ENCODE peak calls at places on chromosomes 13 and 19, in ten cellular contexts. One of them, this sample, is unnamed.

GRCh38 chr19:48396010-48396870 is 2.8 kb downstream of the GRIN2D start:
- DNase-seq in activated CD4-positive, CD25-positive, alpha-beta regulatory T cell treated with anti-CD3 and anti-CD28 coated beads, Interleukin-2, amount 50 U/mL, for 72 hours: no peak
- DNase-seq in ascending aorta: no peak
- DNase-seq in activated CD4-positive, alpha-beta T cell treated with anti-CD3 and anti-CD28 coated beads, Interleukin-2, amount 50 U/mL, for 24 hours: no peak
- DNase-seq in NCI-H2107: no peak
- DNase-seq in fibroblast of mammary gland: no peak
- DNase-seq in LoVo: no peak
- DNase-seq in Right ventricle myocardium superior: no peak
- DNase-seq in breast epithelium: no peak
- DNase-seq in stimulated activated CD4-positive, alpha-beta T cell treated with anti-CD3 and anti-CD28 coated beads, Interleukin-1b, Interleukin-23, amount 100 ng/mL, for 4 hours: no peak
- DNase-seq in this sample: no peak

GRCh38 chr19:35462476-35462953 is 14.5 kb downstream of the FFAR2 start:
- DNase-seq in activated CD4-positive, CD25-positive, alpha-beta regulatory T cell treated with anti-CD3 and anti-CD28 coated beads, Interleukin-2, amount 50 U/mL, for 72 hours: no peak
- DNase-seq in ascending aorta: no peak
- DNase-seq in activated CD4-positive, alpha-beta T cell treated with anti-CD3 and anti-CD28 coated beads, Interleukin-2, amount 50 U/mL, for 24 hours: peak
- DNase-seq in NCI-H2107: no peak
- DNase-seq in fibroblast of mammary gland: no peak
- DNase-seq in LoVo: no peak
- DNase-seq in Right ventricle myocardium superior: no peak
- DNase-seq in breast epithelium: no peak
- DNase-seq in stimulated activated CD4-positive, alpha-beta T cell treated with anti-CD3 and anti-CD28 coated beads, Interleukin-1b, Interleukin-23, amount 100 ng/mL, for 4 hours: no peak
- DNase-seq in this sample: no peak

GRCh38 chr13:46495066-46495465 is 57.9 kb upstream of the LRCH1 start:
- DNase-seq in activated CD4-positive, CD25-positive, alpha-beta regulatory T cell treated with anti-CD3 and anti-CD28 coated beads, Interleukin-2, amount 50 U/mL, for 72 hours: no peak
- DNase-seq in ascending aorta: no peak
- DNase-seq in activated CD4-positive, alpha-beta T cell treated with anti-CD3 and anti-CD28 coated beads, Interleukin-2, amount 50 U/mL, for 24 hours: no peak
- DNase-seq in NCI-H2107: no peak
- DNase-seq in fibroblast of mammary gland: no peak
- DNase-seq in LoVo: no peak
- DNase-seq in Right ventricle myocardium superior: no peak
- DNase-seq in breast epithelium: no peak
- DNase-seq in stimulated activated CD4-positive, alpha-beta T cell treated with anti-CD3 and anti-CD28 coated beads, Interleukin-1b, Interleukin-23, amount 100 ng/mL, for 4 hours: no peak
- DNase-seq in this sample: no peak

GRCh38 chr13:93476175-93476574 is 249.6 kb downstream of the GPC6 start:
- DNase-seq in activated CD4-positive, CD25-positive, alpha-beta regulatory T cell treated with anti-CD3 and anti-CD28 coated beads, Interleukin-2, amount 50 U/mL, for 72 hours: no peak
- DNase-seq in ascending aorta: no peak
- DNase-seq in activated CD4-positive, alpha-beta T cell treated with anti-CD3 and anti-CD28 coated beads, Interleukin-2, amount 50 U/mL, for 24 hours: no peak
- DNase-seq in NCI-H2107: no peak
- DNase-seq in fibroblast of mammary gland: peak
- DNase-seq in LoVo: no peak
- DNase-seq in Right ventricle myocardium superior: no peak
- DNase-seq in breast epithelium: no peak
- DNase-seq in stimulated activated CD4-positive, alpha-beta T cell treated with anti-CD3 and anti-CD28 coated beads, Interleukin-1b, Interleukin-23, amount 100 ng/mL, for 4 hours: no peak
- DNase-seq in this sample: no peak

GRCh38 chr19:35897706-35898451 is 2.5 kb downstream of the NFKBID start:
- DNase-seq in activated CD4-positive, CD25-positive, alpha-beta regulatory T cell treated with anti-CD3 and anti-CD28 coated beads, Interleukin-2, amount 50 U/mL, for 72 hours: no peak
- DNase-seq in ascending aorta: no peak
- DNase-seq in activated CD4-positive, alpha-beta T cell treated with anti-CD3 and anti-CD28 coated beads, Interleukin-2, amount 50 U/mL, for 24 hours: no peak
- DNase-seq in NCI-H2107: no peak
- DNase-seq in fibroblast of mammary gland: no peak
- DNase-seq in LoVo: no peak
- DNase-seq in Right ventricle myocardium superior: no peak
- DNase-seq in breast epithelium: no peak
- DNase-seq in stimulated activated CD4-positive, alpha-beta T cell treated with anti-CD3 and anti-CD28 coated beads, Interleukin-1b, Interleukin-23, amount 100 ng/mL, for 4 hours: no peak
- DNase-seq in this sample: no peak

GRCh38 chr13:19074519-19074918 is 107.1 kb downstream of the TUBA3C start:
- DNase-seq in activated CD4-positive, CD25-positive, alpha-beta regulatory T cell treated with anti-CD3 and anti-CD28 coated beads, Interleukin-2, amount 50 U/mL, for 72 hours: no peak
- DNase-seq in ascending aorta: no peak
- DNase-seq in activated CD4-positive, alpha-beta T cell treated with anti-CD3 and anti-CD28 coated beads, Interleukin-2, amount 50 U/mL, for 24 hours: no peak
- DNase-seq in NCI-H2107: no peak
- DNase-seq in fibroblast of mammary gland: no peak
- DNase-seq in LoVo: no peak
- DNase-seq in Right ventricle myocardium superior: no peak
- DNase-seq in breast epithelium: no peak
- DNase-seq in stimulated activated CD4-positive, alpha-beta T cell treated with anti-CD3 and anti-CD28 coated beads, Interleukin-1b, Interleukin-23, amount 100 ng/mL, for 4 hours: no peak
- DNase-seq in this sample: no peak

GRCh38 chr13:19592657-19593175 is 31.4 kb upstream of the TPTE2 start:
- DNase-seq in activated CD4-positive, CD25-positive, alpha-beta regulatory T cell treated with anti-CD3 and anti-CD28 coated beads, Interleukin-2, amount 50 U/mL, for 72 hours: no peak
- DNase-seq in ascending aorta: no peak
- DNase-seq in activated CD4-positive, alpha-beta T cell treated with anti-CD3 and anti-CD28 coated beads, Interleukin-2, amount 50 U/mL, for 24 hours: no peak
- DNase-seq in NCI-H2107: no peak
- DNase-seq in fibroblast of mammary gland: no peak
- DNase-seq in LoVo: no peak
- DNase-seq in Right ventricle myocardium superior: no peak
- DNase-seq in breast epithelium: no peak
- DNase-seq in stimulated activated CD4-positive, alpha-beta T cell treated with anti-CD3 and anti-CD28 coated beads, Interleukin-1b, Interleukin-23, amount 100 ng/mL, for 4 hours: no peak
- DNase-seq in this sample: no peak

GRCh38 chr13:48110930-48111721 is 16.2 kb upstream of the MED4 start:
- DNase-seq in activated CD4-positive, CD25-positive, alpha-beta regulatory T cell treated with anti-CD3 and anti-CD28 coated beads, Interleukin-2, amount 50 U/mL, for 72 hours: no peak
- DNase-seq in ascending aorta: no peak
- DNase-seq in activated CD4-positive, alpha-beta T cell treated with anti-CD3 and anti-CD28 coated beads, Interleukin-2, amount 50 U/mL, for 24 hours: no peak
- DNase-seq in NCI-H2107: no peak
- DNase-seq in fibroblast of mammary gland: no peak
- DNase-seq in LoVo: no peak
- DNase-seq in Right ventricle myocardium superior: peak
- DNase-seq in breast epithelium: no peak
- DNase-seq in stimulated activated CD4-positive, alpha-beta T cell treated with anti-CD3 and anti-CD28 coated beads, Interleukin-1b, Interleukin-23, amount 100 ng/mL, for 4 hours: no peak
- DNase-seq in this sample: no peak

GRCh38 chr13:102687520-102687919 is 7.3 kb downstream of the METTL21C start:
- DNase-seq in activated CD4-positive, CD25-positive, alpha-beta regulatory T cell treated with anti-CD3 and anti-CD28 coated beads, Interleukin-2, amount 50 U/mL, for 72 hours: no peak
- DNase-seq in ascending aorta: no peak
- DNase-seq in activated CD4-positive, alpha-beta T cell treated with anti-CD3 and anti-CD28 coated beads, Interleukin-2, amount 50 U/mL, for 24 hours: no peak
- DNase-seq in NCI-H2107: no peak
- DNase-seq in fibroblast of mammary gland: no peak
- DNase-seq in LoVo: no peak
- DNase-seq in Right ventricle myocardium superior: no peak
- DNase-seq in breast epithelium: no peak
- DNase-seq in stimulated activated CD4-positive, alpha-beta T cell treated with anti-CD3 and anti-CD28 coated beads, Interleukin-1b, Interleukin-23, amount 100 ng/mL, for 4 hours: no peak
- DNase-seq in this sample: no peak

GRCh38 chr19:48768989-48769713 is 13.8 kb downstream of the FGF21 start:
- DNase-seq in activated CD4-positive, CD25-positive, alpha-beta regulatory T cell treated with anti-CD3 and anti-CD28 coated beads, Interleukin-2, amount 50 U/mL, for 72 hours: no peak
- DNase-seq in ascending aorta: no peak
- DNase-seq in activated CD4-positive, alpha-beta T cell treated with anti-CD3 and anti-CD28 coated beads, Interleukin-2, amount 50 U/mL, for 24 hours: no peak
- DNase-seq in NCI-H2107: no peak
- DNase-seq in fibroblast of mammary gland: no peak
- DNase-seq in LoVo: no peak
- DNase-seq in Right ventricle myocardium superior: no peak
- DNase-seq in breast epithelium: no peak
- DNase-seq in stimulated activated CD4-positive, alpha-beta T cell treated with anti-CD3 and anti-CD28 coated beads, Interleukin-1b, Interleukin-23, amount 100 ng/mL, for 4 hours: no peak
- DNase-seq in this sample: no peak

GRCh38 chr13:24307211-24308067 is 1.9 kb upstream of the C1QTNF9 start:
- DNase-seq in activated CD4-positive, CD25-positive, alpha-beta regulatory T cell treated with anti-CD3 and anti-CD28 coated beads, Interleukin-2, amount 50 U/mL, for 72 hours: no peak
- DNase-seq in ascending aorta: no peak
- DNase-seq in activated CD4-positive, alpha-beta T cell treated with anti-CD3 and anti-CD28 coated beads, Interleukin-2, amount 50 U/mL, for 24 hours: no peak
- DNase-seq in NCI-H2107: no peak
- DNase-seq in fibroblast of mammary gland: no peak
- DNase-seq in LoVo: no peak
- DNase-seq in Right ventricle myocardium superior: no peak
- DNase-seq in breast epithelium: no peak
- DNase-seq in stimulated activated CD4-positive, alpha-beta T cell treated with anti-CD3 and anti-CD28 coated beads, Interleukin-1b, Interleukin-23, amount 100 ng/mL, for 4 hours: no peak
- DNase-seq in this sample: no peak

GRCh38 chr13:26967119-26968038 is 204.2 kb downstream of the USP12 start:
- DNase-seq in activated CD4-positive, CD25-positive, alpha-beta regulatory T cell treated with anti-CD3 and anti-CD28 coated beads, Interleukin-2, amount 50 U/mL, for 72 hours: no peak
- DNase-seq in ascending aorta: no peak
- DNase-seq in activated CD4-positive, alpha-beta T cell treated with anti-CD3 and anti-CD28 coated beads, Interleukin-2, amount 50 U/mL, for 24 hours: no peak
- DNase-seq in NCI-H2107: no peak
- DNase-seq in fibroblast of mammary gland: peak
- DNase-seq in LoVo: no peak
- DNase-seq in Right ventricle myocardium superior: peak
- DNase-seq in breast epithelium: no peak
- DNase-seq in stimulated activated CD4-positive, alpha-beta T cell treated with anti-CD3 and anti-CD28 coated beads, Interleukin-1b, Interleukin-23, amount 100 ng/mL, for 4 hours: no peak
- DNase-seq in this sample: no peak

GRCh38 chr19:56111601-56112312 is 9.3 kb downstream of the ZNF787 start:
- DNase-seq in activated CD4-positive, CD25-positive, alpha-beta regulatory T cell treated with anti-CD3 and anti-CD28 coated beads, Interleukin-2, amount 50 U/mL, for 72 hours: no peak
- DNase-seq in ascending aorta: peak
- DNase-seq in activated CD4-positive, alpha-beta T cell treated with anti-CD3 and anti-CD28 coated beads, Interleukin-2, amount 50 U/mL, for 24 hours: peak
- DNase-seq in NCI-H2107: no peak
- DNase-seq in fibroblast of mammary gland: no peak
- DNase-seq in LoVo: no peak
- DNase-seq in Right ventricle myocardium superior: peak
- DNase-seq in breast epithelium: no peak
- DNase-seq in stimulated activated CD4-positive, alpha-beta T cell treated with anti-CD3 and anti-CD28 coated beads, Interleukin-1b, Interleukin-23, amount 100 ng/mL, for 4 hours: no peak
- DNase-seq in this sample: no peak

GRCh38 chr19:29299416-29300380 is 86.7 kb upstream of the UQCRFS1 start:
- DNase-seq in activated CD4-positive, CD25-positive, alpha-beta regulatory T cell treated with anti-CD3 and anti-CD28 coated beads, Interleukin-2, amount 50 U/mL, for 72 hours: no peak
- DNase-seq in ascending aorta: no peak
- DNase-seq in activated CD4-positive, alpha-beta T cell treated with anti-CD3 and anti-CD28 coated beads, Interleukin-2, amount 50 U/mL, for 24 hours: no peak
- DNase-seq in NCI-H2107: no peak
- DNase-seq in fibroblast of mammary gland: no peak
- DNase-seq in LoVo: no peak
- DNase-seq in Right ventricle myocardium superior: no peak
- DNase-seq in breast epithelium: no peak
- DNase-seq in stimulated activated CD4-positive, alpha-beta T cell treated with anti-CD3 and anti-CD28 coated beads, Interleukin-1b, Interleukin-23, amount 100 ng/mL, for 4 hours: no peak
- DNase-seq in this sample: no peak

GRCh38 chr13:100039740-100040139 is 49.2 kb upstream of the PCCA start:
- DNase-seq in activated CD4-positive, CD25-positive, alpha-beta regulatory T cell treated with anti-CD3 and anti-CD28 coated beads, Interleukin-2, amount 50 U/mL, for 72 hours: no peak
- DNase-seq in ascending aorta: no peak
- DNase-seq in activated CD4-positive, alpha-beta T cell treated with anti-CD3 and anti-CD28 coated beads, Interleukin-2, amount 50 U/mL, for 24 hours: no peak
- DNase-seq in NCI-H2107: no peak
- DNase-seq in fibroblast of mammary gland: no peak
- DNase-seq in LoVo: no peak
- DNase-seq in Right ventricle myocardium superior: no peak
- DNase-seq in breast epithelium: no peak
- DNase-seq in stimulated activated CD4-positive, alpha-beta T cell treated with anti-CD3 and anti-CD28 coated beads, Interleukin-1b, Interleukin-23, amount 100 ng/mL, for 4 hours: no peak
- DNase-seq in this sample: no peak

GRCh38 chr19:13082192-13083007 is 20.3 kb downstream of the LYL1 start:
- DNase-seq in activated CD4-positive, CD25-positive, alpha-beta regulatory T cell treated with anti-CD3 and anti-CD28 coated beads, Interleukin-2, amount 50 U/mL, for 72 hours: no peak
- DNase-seq in ascending aorta: no peak
- DNase-seq in activated CD4-positive, alpha-beta T cell treated with anti-CD3 and anti-CD28 coated beads, Interleukin-2, amount 50 U/mL, for 24 hours: no peak
- DNase-seq in NCI-H2107: peak
- DNase-seq in fibroblast of mammary gland: peak
- DNase-seq in LoVo: no peak
- DNase-seq in Right ventricle myocardium superior: peak
- DNase-seq in breast epithelium: no peak
- DNase-seq in stimulated activated CD4-positive, alpha-beta T cell treated with anti-CD3 and anti-CD28 coated beads, Interleukin-1b, Interleukin-23, amount 100 ng/mL, for 4 hours: no peak
- DNase-seq in this sample: no peak

GRCh38 chr19:33621811-33622504 is at the start of gene CHST8:
- DNase-seq in activated CD4-positive, CD25-positive, alpha-beta regulatory T cell treated with anti-CD3 and anti-CD28 coated beads, Interleukin-2, amount 50 U/mL, for 72 hours: no peak
- DNase-seq in ascending aorta: no peak
- DNase-seq in activated CD4-positive, alpha-beta T cell treated with anti-CD3 and anti-CD28 coated beads, Interleukin-2, amount 50 U/mL, for 24 hours: no peak
- DNase-seq in NCI-H2107: no peak
- DNase-seq in fibroblast of mammary gland: peak
- DNase-seq in LoVo: no peak
- DNase-seq in Right ventricle myocardium superior: peak
- DNase-seq in breast epithelium: no peak
- DNase-seq in stimulated activated CD4-positive, alpha-beta T cell treated with anti-CD3 and anti-CD28 coated beads, Interleukin-1b, Interleukin-23, amount 100 ng/mL, for 4 hours: no peak
- DNase-seq in this sample: no peak

GRCh38 chr13:40236566-40237168 is 429.8 kb downstream of the FOXO1 start:
- DNase-seq in activated CD4-positive, CD25-positive, alpha-beta regulatory T cell treated with anti-CD3 and anti-CD28 coated beads, Interleukin-2, amount 50 U/mL, for 72 hours: no peak
- DNase-seq in ascending aorta: peak
- DNase-seq in activated CD4-positive, alpha-beta T cell treated with anti-CD3 and anti-CD28 coated beads, Interleukin-2, amount 50 U/mL, for 24 hours: no peak
- DNase-seq in NCI-H2107: no peak
- DNase-seq in fibroblast of mammary gland: peak
- DNase-seq in LoVo: no peak
- DNase-seq in Right ventricle myocardium superior: peak
- DNase-seq in breast epithelium: no peak
- DNase-seq in stimulated activated CD4-positive, alpha-beta T cell treated with anti-CD3 and anti-CD28 coated beads, Interleukin-1b, Interleukin-23, amount 100 ng/mL, for 4 hours: no peak
- DNase-seq in this sample: no peak

GRCh38 chr19:13441810-13442512 is 64.3 kb downstream of the CACNA1A start:
- DNase-seq in activated CD4-positive, CD25-positive, alpha-beta regulatory T cell treated with anti-CD3 and anti-CD28 coated beads, Interleukin-2, amount 50 U/mL, for 72 hours: peak
- DNase-seq in ascending aorta: no peak
- DNase-seq in activated CD4-positive, alpha-beta T cell treated with anti-CD3 and anti-CD28 coated beads, Interleukin-2, amount 50 U/mL, for 24 hours: peak
- DNase-seq in NCI-H2107: no peak
- DNase-seq in fibroblast of mammary gland: peak
- DNase-seq in LoVo: peak
- DNase-seq in Right ventricle myocardium superior: no peak
- DNase-seq in breast epithelium: peak
- DNase-seq in stimulated activated CD4-positive, alpha-beta T cell treated with anti-CD3 and anti-CD28 coated beads, Interleukin-1b, Interleukin-23, amount 100 ng/mL, for 4 hours: peak
- DNase-seq in this sample: no peak

GRCh38 chr13:40452741-40453665 is 213.4 kb downstream of the FOXO1 start:
- DNase-seq in activated CD4-positive, CD25-positive, alpha-beta regulatory T cell treated with anti-CD3 and anti-CD28 coated beads, Interleukin-2, amount 50 U/mL, for 72 hours: no peak
- DNase-seq in ascending aorta: no peak
- DNase-seq in activated CD4-positive, alpha-beta T cell treated with anti-CD3 and anti-CD28 coated beads, Interleukin-2, amount 50 U/mL, for 24 hours: no peak
- DNase-seq in NCI-H2107: no peak
- DNase-seq in fibroblast of mammary gland: peak
- DNase-seq in LoVo: peak
- DNase-seq in Right ventricle myocardium superior: no peak
- DNase-seq in breast epithelium: no peak
- DNase-seq in stimulated activated CD4-positive, alpha-beta T cell treated with anti-CD3 and anti-CD28 coated beads, Interleukin-1b, Interleukin-23, amount 100 ng/mL, for 4 hours: no peak
- DNase-seq in this sample: no peak

GRCh38 chr13:44004881-44005280 is 125.2 kb downstream of the LACC1 start:
- DNase-seq in activated CD4-positive, CD25-positive, alpha-beta regulatory T cell treated with anti-CD3 and anti-CD28 coated beads, Interleukin-2, amount 50 U/mL, for 72 hours: no peak
- DNase-seq in ascending aorta: no peak
- DNase-seq in activated CD4-positive, alpha-beta T cell treated with anti-CD3 and anti-CD28 coated beads, Interleukin-2, amount 50 U/mL, for 24 hours: no peak
- DNase-seq in NCI-H2107: no peak
- DNase-seq in fibroblast of mammary gland: peak
- DNase-seq in LoVo: no peak
- DNase-seq in Right ventricle myocardium superior: no peak
- DNase-seq in breast epithelium: no peak
- DNase-seq in stimulated activated CD4-positive, alpha-beta T cell treated with anti-CD3 and anti-CD28 coated beads, Interleukin-1b, Interleukin-23, amount 100 ng/mL, for 4 hours: no peak
- DNase-seq in this sample: no peak

GRCh38 chr13:83286737-83287136 is 595.5 kb downstream of the SLITRK1 start:
- DNase-seq in activated CD4-positive, CD25-positive, alpha-beta regulatory T cell treated with anti-CD3 and anti-CD28 coated beads, Interleukin-2, amount 50 U/mL, for 72 hours: no peak
- DNase-seq in ascending aorta: no peak
- DNase-seq in activated CD4-positive, alpha-beta T cell treated with anti-CD3 and anti-CD28 coated beads, Interleukin-2, amount 50 U/mL, for 24 hours: no peak
- DNase-seq in NCI-H2107: no peak
- DNase-seq in fibroblast of mammary gland: peak
- DNase-seq in LoVo: no peak
- DNase-seq in Right ventricle myocardium superior: no peak
- DNase-seq in breast epithelium: no peak
- DNase-seq in stimulated activated CD4-positive, alpha-beta T cell treated with anti-CD3 and anti-CD28 coated beads, Interleukin-1b, Interleukin-23, amount 100 ng/mL, for 4 hours: no peak
- DNase-seq in this sample: no peak

GRCh38 chr19:50387176-50387867 is 3.2 kb downstream of the POLD1 start:
- DNase-seq in activated CD4-positive, CD25-positive, alpha-beta regulatory T cell treated with anti-CD3 and anti-CD28 coated beads, Interleukin-2, amount 50 U/mL, for 72 hours: no peak
- DNase-seq in ascending aorta: peak
- DNase-seq in activated CD4-positive, alpha-beta T cell treated with anti-CD3 and anti-CD28 coated beads, Interleukin-2, amount 50 U/mL, for 24 hours: no peak
- DNase-seq in NCI-H2107: no peak
- DNase-seq in fibroblast of mammary gland: peak
- DNase-seq in LoVo: no peak
- DNase-seq in Right ventricle myocardium superior: no peak
- DNase-seq in breast epithelium: no peak
- DNase-seq in stimulated activated CD4-positive, alpha-beta T cell treated with anti-CD3 and anti-CD28 coated beads, Interleukin-1b, Interleukin-23, amount 100 ng/mL, for 4 hours: no peak
- DNase-seq in this sample: no peak

GRCh38 chr19:10430505-10431253 is 10.3 kb downstream of the PDE4A start:
- DNase-seq in activated CD4-positive, CD25-positive, alpha-beta regulatory T cell treated with anti-CD3 and anti-CD28 coated beads, Interleukin-2, amount 50 U/mL, for 72 hours: no peak
- DNase-seq in ascending aorta: peak
- DNase-seq in activated CD4-positive, alpha-beta T cell treated with anti-CD3 and anti-CD28 coated beads, Interleukin-2, amount 50 U/mL, for 24 hours: no peak
- DNase-seq in NCI-H2107: no peak
- DNase-seq in fibroblast of mammary gland: no peak
- DNase-seq in LoVo: peak
- DNase-seq in Right ventricle myocardium superior: peak
- DNase-seq in breast epithelium: no peak
- DNase-seq in stimulated activated CD4-positive, alpha-beta T cell treated with anti-CD3 and anti-CD28 coated beads, Interleukin-1b, Interleukin-23, amount 100 ng/mL, for 4 hours: no peak
- DNase-seq in this sample: no peak

GRCh38 chr19:55251296-55252081 is 7.3 kb downstream of the PPP6R1 start:
- DNase-seq in activated CD4-positive, CD25-positive, alpha-beta regulatory T cell treated with anti-CD3 and anti-CD28 coated beads, Interleukin-2, amount 50 U/mL, for 72 hours: no peak
- DNase-seq in ascending aorta: no peak
- DNase-seq in activated CD4-positive, alpha-beta T cell treated with anti-CD3 and anti-CD28 coated beads, Interleukin-2, amount 50 U/mL, for 24 hours: no peak
- DNase-seq in NCI-H2107: no peak
- DNase-seq in fibroblast of mammary gland: peak
- DNase-seq in LoVo: no peak
- DNase-seq in Right ventricle myocardium superior: no peak
- DNase-seq in breast epithelium: no peak
- DNase-seq in stimulated activated CD4-positive, alpha-beta T cell treated with anti-CD3 and anti-CD28 coated beads, Interleukin-1b, Interleukin-23, amount 100 ng/mL, for 4 hours: no peak
- DNase-seq in this sample: no peak

GRCh38 chr13:24148414-24149305 is 11.9 kb upstream of the SPATA13 start:
- DNase-seq in activated CD4-positive, CD25-positive, alpha-beta regulatory T cell treated with anti-CD3 and anti-CD28 coated beads, Interleukin-2, amount 50 U/mL, for 72 hours: no peak
- DNase-seq in ascending aorta: no peak
- DNase-seq in activated CD4-positive, alpha-beta T cell treated with anti-CD3 and anti-CD28 coated beads, Interleukin-2, amount 50 U/mL, for 24 hours: no peak
- DNase-seq in NCI-H2107: no peak
- DNase-seq in fibroblast of mammary gland: peak
- DNase-seq in LoVo: peak
- DNase-seq in Right ventricle myocardium superior: no peak
- DNase-seq in breast epithelium: peak
- DNase-seq in stimulated activated CD4-positive, alpha-beta T cell treated with anti-CD3 and anti-CD28 coated beads, Interleukin-1b, Interleukin-23, amount 100 ng/mL, for 4 hours: no peak
- DNase-seq in this sample: peak

GRCh38 chr19:50315773-50316448 is 13.3 kb downstream of the KCNC3 start:
- DNase-seq in activated CD4-positive, CD25-positive, alpha-beta regulatory T cell treated with anti-CD3 and anti-CD28 coated beads, Interleukin-2, amount 50 U/mL, for 72 hours: no peak
- DNase-seq in ascending aorta: no peak
- DNase-seq in activated CD4-positive, alpha-beta T cell treated with anti-CD3 and anti-CD28 coated beads, Interleukin-2, amount 50 U/mL, for 24 hours: no peak
- DNase-seq in NCI-H2107: peak
- DNase-seq in fibroblast of mammary gland: no peak
- DNase-seq in LoVo: no peak
- DNase-seq in Right ventricle myocardium superior: no peak
- DNase-seq in breast epithelium: no peak
- DNase-seq in stimulated activated CD4-positive, alpha-beta T cell treated with anti-CD3 and anti-CD28 coated beads, Interleukin-1b, Interleukin-23, amount 100 ng/mL, for 4 hours: peak
- DNase-seq in this sample: no peak

GRCh38 chr13:44013666-44014291 is 134.1 kb downstream of the LACC1 start:
- DNase-seq in activated CD4-positive, CD25-positive, alpha-beta regulatory T cell treated with anti-CD3 and anti-CD28 coated beads, Interleukin-2, amount 50 U/mL, for 72 hours: no peak
- DNase-seq in ascending aorta: no peak
- DNase-seq in activated CD4-positive, alpha-beta T cell treated with anti-CD3 and anti-CD28 coated beads, Interleukin-2, amount 50 U/mL, for 24 hours: no peak
- DNase-seq in NCI-H2107: no peak
- DNase-seq in fibroblast of mammary gland: peak
- DNase-seq in LoVo: no peak
- DNase-seq in Right ventricle myocardium superior: no peak
- DNase-seq in breast epithelium: no peak
- DNase-seq in stimulated activated CD4-positive, alpha-beta T cell treated with anti-CD3 and anti-CD28 coated beads, Interleukin-1b, Interleukin-23, amount 100 ng/mL, for 4 hours: no peak
- DNase-seq in this sample: no peak